ENCODE peak calls at places on chromosomes 16 and 17, in eight cellular contexts. One of them, this sample, is unnamed.

GRCh38 chr17:6393368-6393952 is 41.5 kb downstream of the AIPL1 start:
- DNase-seq in fibroblast of the conjunctiva: no peak
- DNase-seq in NT2/D1: no peak
- DNase-seq in adrenal gland: no peak
- DNase-seq in ureter: no peak
- DNase-seq in AG20443: no peak
- DNase-seq in pulmonary artery endothelial cell: no peak
- DNase-seq in AG09319: no peak
- DNase-seq in this sample: no peak

GRCh38 chr17:63550816-63551639 is 751 bp downstream of the DCAF7 start:
- DNase-seq in fibroblast of the conjunctiva: no peak
- DNase-seq in NT2/D1: no peak
- DNase-seq in adrenal gland: peak; percentile 39
- DNase-seq in ureter: no peak
- DNase-seq in AG20443: peak; percentile 27
- DNase-seq in pulmonary artery endothelial cell: no peak
- DNase-seq in AG09319: no peak
- DNase-seq in this sample: no peak

GRCh38 chr16:62760398-62760797 is 724.2 kb upstream of the CDH8 start:
- DNase-seq in fibroblast of the conjunctiva: no peak
- DNase-seq in NT2/D1: no peak
- DNase-seq in adrenal gland: no peak
- DNase-seq in ureter: no peak
- DNase-seq in AG20443: no peak
- DNase-seq in pulmonary artery endothelial cell: no peak
- DNase-seq in AG09319: no peak
- DNase-seq in this sample: no peak

GRCh38 chr16:19555938-19556778 is 655 bp downstream of the VPS35L start:
- DNase-seq in fibroblast of the conjunctiva: peak; percentile 14
- DNase-seq in NT2/D1: peak; percentile 50
- DNase-seq in adrenal gland: no peak
- DNase-seq in ureter: no peak
- DNase-seq in AG20443: no peak
- DNase-seq in pulmonary artery endothelial cell: no peak
- DNase-seq in AG09319: no peak
- DNase-seq in this sample: no peak

GRCh38 chr16:46638947-46639925 is 18.1 kb upstream of the SHCBP1 start:
- DNase-seq in fibroblast of the conjunctiva: no peak
- DNase-seq in NT2/D1: no peak
- DNase-seq in adrenal gland: no peak
- DNase-seq in ureter: no peak
- DNase-seq in AG20443: peak; percentile 59
- DNase-seq in pulmonary artery endothelial cell: no peak
- DNase-seq in AG09319: no peak
- DNase-seq in this sample: no peak

GRCh38 chr17:38533706-38534497 is 71.8 kb downstream of the SRCIN1 start:
- DNase-seq in fibroblast of the conjunctiva: no peak
- DNase-seq in NT2/D1: no peak
- DNase-seq in adrenal gland: no peak
- DNase-seq in ureter: no peak
- DNase-seq in AG20443: no peak
- DNase-seq in pulmonary artery endothelial cell: no peak
- DNase-seq in AG09319: no peak
- DNase-seq in this sample: no peak

GRCh38 chr16:11534262-11534661 is 52.5 kb downstream of the LITAF start:
- DNase-seq in fibroblast of the conjunctiva: no peak
- DNase-seq in NT2/D1: no peak
- DNase-seq in adrenal gland: no peak
- DNase-seq in ureter: no peak
- DNase-seq in AG20443: no peak
- DNase-seq in pulmonary artery endothelial cell: no peak
- DNase-seq in AG09319: no peak
- DNase-seq in this sample: no peak

GRCh38 chr17:62703269-62703775 is 75.9 kb downstream of the MRC2 start:
- DNase-seq in fibroblast of the conjunctiva: no peak
- DNase-seq in NT2/D1: no peak
- DNase-seq in adrenal gland: peak; percentile 45
- DNase-seq in ureter: peak; percentile 65
- DNase-seq in AG20443: no peak
- DNase-seq in pulmonary artery endothelial cell: no peak
- DNase-seq in AG09319: no peak
- DNase-seq in this sample: no peak

GRCh38 chr17:71995570-71995969 is 125.2 kb upstream of the SOX9 start:
- DNase-seq in fibroblast of the conjunctiva: no peak
- DNase-seq in NT2/D1: no peak
- DNase-seq in adrenal gland: no peak
- DNase-seq in ureter: no peak
- DNase-seq in AG20443: no peak
- DNase-seq in pulmonary artery endothelial cell: no peak
- DNase-seq in AG09319: no peak
- DNase-seq in this sample: no peak

GRCh38 chr17:31320791-31321190 is 631 bp downstream of the EVI2A start:
- DNase-seq in fibroblast of the conjunctiva: no peak
- DNase-seq in NT2/D1: no peak
- DNase-seq in adrenal gland: no peak
- DNase-seq in ureter: no peak
- DNase-seq in AG20443: no peak
- DNase-seq in pulmonary artery endothelial cell: no peak
- DNase-seq in AG09319: no peak
- DNase-seq in this sample: no peak

GRCh38 chr17:7293131-7293557 is 1.3 kb downstream of the YBX2 start:
- DNase-seq in fibroblast of the conjunctiva: no peak
- DNase-seq in NT2/D1: no peak
- DNase-seq in adrenal gland: no peak
- DNase-seq in ureter: no peak
- DNase-seq in AG20443: peak; percentile 6
- DNase-seq in pulmonary artery endothelial cell: no peak
- DNase-seq in AG09319: no peak
- DNase-seq in this sample: no peak

GRCh38 chr16:31467151-31467550 is 4.8 kb upstream of the TGFB1I1 start:
- DNase-seq in fibroblast of the conjunctiva: no peak
- DNase-seq in NT2/D1: no peak
- DNase-seq in adrenal gland: no peak
- DNase-seq in ureter: no peak
- DNase-seq in AG20443: no peak
- DNase-seq in pulmonary artery endothelial cell: no peak
- DNase-seq in AG09319: no peak
- DNase-seq in this sample: no peak

GRCh38 chr16:57304169-57305061 is 19.9 kb upstream of the PLLP start:
- DNase-seq in fibroblast of the conjunctiva: peak; percentile 24
- DNase-seq in NT2/D1: no peak
- DNase-seq in adrenal gland: peak; percentile 42
- DNase-seq in ureter: no peak
- DNase-seq in AG20443: peak; percentile 44
- DNase-seq in pulmonary artery endothelial cell: peak; percentile 50
- DNase-seq in AG09319: no peak
- DNase-seq in this sample: peak; percentile 41

GRCh38 chr16:88754912-88755744 is 29.9 kb downstream of the PIEZO1 start:
- DNase-seq in fibroblast of the conjunctiva: no peak
- DNase-seq in NT2/D1: peak; percentile 50
- DNase-seq in adrenal gland: no peak
- DNase-seq in ureter: no peak
- DNase-seq in AG20443: peak; percentile 60
- DNase-seq in pulmonary artery endothelial cell: no peak
- DNase-seq in AG09319: no peak
- DNase-seq in this sample: no peak

GRCh38 chr17:42071810-42072209 is 21.4 kb upstream of the C17orf113 start:
- DNase-seq in fibroblast of the conjunctiva: no peak
- DNase-seq in NT2/D1: no peak
- DNase-seq in adrenal gland: no peak
- DNase-seq in ureter: no peak
- DNase-seq in AG20443: no peak
- DNase-seq in pulmonary artery endothelial cell: no peak
- DNase-seq in AG09319: no peak
- DNase-seq in this sample: no peak

GRCh38 chr17:7004398-7005253 is 7.8 kb upstream of the RNASEK start:
- DNase-seq in fibroblast of the conjunctiva: peak; percentile 43
- DNase-seq in NT2/D1: no peak
- DNase-seq in adrenal gland: no peak
- DNase-seq in ureter: no peak
- DNase-seq in AG20443: peak; percentile 60
- DNase-seq in pulmonary artery endothelial cell: no peak
- DNase-seq in AG09319: no peak
- DNase-seq in this sample: no peak

GRCh38 chr17:41731836-41732235 is 2.6 kb downstream of the HAP1 start:
- DNase-seq in fibroblast of the conjunctiva: no peak
- DNase-seq in NT2/D1: no peak
- DNase-seq in adrenal gland: no peak
- DNase-seq in ureter: no peak
- DNase-seq in AG20443: no peak
- DNase-seq in pulmonary artery endothelial cell: no peak
- DNase-seq in AG09319: no peak
- DNase-seq in this sample: no peak

GRCh38 chr16:29029168-29029994 is 44.5 kb downstream of the LAT start:
- DNase-seq in fibroblast of the conjunctiva: peak; percentile 53
- DNase-seq in NT2/D1: peak; percentile 56
- DNase-seq in adrenal gland: peak; percentile 21
- DNase-seq in ureter: peak; percentile 37
- DNase-seq in AG20443: peak; percentile 82
- DNase-seq in pulmonary artery endothelial cell: no peak
- DNase-seq in AG09319: peak; percentile 50
- DNase-seq in this sample: peak; percentile 12

GRCh38 chr17:45719335-45720071 is 64.6 kb upstream of the CRHR1 start:
- DNase-seq in fibroblast of the conjunctiva: peak; percentile 29
- DNase-seq in NT2/D1: peak; percentile 44
- DNase-seq in adrenal gland: no peak
- DNase-seq in ureter: no peak
- DNase-seq in AG20443: peak; percentile 86
- DNase-seq in pulmonary artery endothelial cell: no peak
- DNase-seq in AG09319: peak; percentile 10
- DNase-seq in this sample: no peak

GRCh38 chr17:22221344-22221743 is 529.0 kb downstream of the KCNJ18 start:
- DNase-seq in fibroblast of the conjunctiva: no peak
- DNase-seq in NT2/D1: no peak
- DNase-seq in adrenal gland: no peak
- DNase-seq in ureter: no peak
- DNase-seq in AG20443: no peak
- DNase-seq in pulmonary artery endothelial cell: no peak
- DNase-seq in AG09319: no peak
- DNase-seq in this sample: no peak

GRCh38 chr16:27235938-27236245 is 32.6 kb downstream of the KDM8 start:
- DNase-seq in fibroblast of the conjunctiva: no peak
- DNase-seq in NT2/D1: no peak
- DNase-seq in adrenal gland: no peak
- DNase-seq in ureter: no peak
- DNase-seq in AG20443: no peak
- DNase-seq in pulmonary artery endothelial cell: no peak
- DNase-seq in AG09319: no peak
- DNase-seq in this sample: no peak

GRCh38 chr16:88383401-88384221 is 852 bp downstream of the ZNF469 start:
- DNase-seq in fibroblast of the conjunctiva: no peak
- DNase-seq in NT2/D1: no peak
- DNase-seq in adrenal gland: peak; percentile 50
- DNase-seq in ureter: no peak
- DNase-seq in AG20443: peak; percentile 88
- DNase-seq in pulmonary artery endothelial cell: no peak
- DNase-seq in AG09319: peak; percentile 27
- DNase-seq in this sample: no peak